ENCODE peak calls at places on chromosome 20, in eight cellular contexts. One of them, this sample, is unnamed.

GRCh38 chr20:57369601-57370000 is 18.5 kb downstream of the RAE1 start:
- DNase-seq in renal cortical epithelial cell: no peak
- DNase-seq in B cell: no peak
- DNase-seq in neural crest cell: no peak
- DNase-seq in ureter: no peak
- DNase-seq in hepatocyte: no peak
- DNase-seq in T-helper 2 cell: no peak
- DNase-seq in dorsolateral prefrontal cortex: no peak
- DNase-seq in this sample: no peak

GRCh38 chr20:42531675-42531985 is 658.1 kb downstream of the PTPRT start:
- DNase-seq in renal cortical epithelial cell: no peak
- DNase-seq in B cell: no peak
- DNase-seq in neural crest cell: no peak
- DNase-seq in ureter: no peak
- DNase-seq in hepatocyte: no peak
- DNase-seq in T-helper 2 cell: no peak
- DNase-seq in dorsolateral prefrontal cortex: no peak
- DNase-seq in this sample: no peak

GRCh38 chr20:36202891-36203338 is 33.4 kb upstream of the AAR2 start:
- DNase-seq in renal cortical epithelial cell: peak
- DNase-seq in B cell: peak
- DNase-seq in neural crest cell: peak
- DNase-seq in ureter: peak
- DNase-seq in hepatocyte: peak
- DNase-seq in T-helper 2 cell: peak
- DNase-seq in dorsolateral prefrontal cortex: peak
- DNase-seq in this sample: peak

GRCh38 chr20:52426856-52427255 is 235.3 kb upstream of the ZFP64 start:
- DNase-seq in renal cortical epithelial cell: no peak
- DNase-seq in B cell: no peak
- DNase-seq in neural crest cell: no peak
- DNase-seq in ureter: no peak
- DNase-seq in hepatocyte: no peak
- DNase-seq in T-helper 2 cell: no peak
- DNase-seq in dorsolateral prefrontal cortex: no peak
- DNase-seq in this sample: no peak

GRCh38 chr20:48772183-48772976 is 55.4 kb downstream of the PREX1 start:
- DNase-seq in renal cortical epithelial cell: no peak
- DNase-seq in B cell: no peak
- DNase-seq in neural crest cell: no peak
- DNase-seq in ureter: no peak
- DNase-seq in hepatocyte: no peak
- DNase-seq in T-helper 2 cell: no peak
- DNase-seq in dorsolateral prefrontal cortex: peak
- DNase-seq in this sample: no peak

GRCh38 chr20:60700728-60701127 is 551.3 kb upstream of the CDH4 start:
- DNase-seq in renal cortical epithelial cell: no peak
- DNase-seq in B cell: no peak
- DNase-seq in neural crest cell: no peak
- DNase-seq in ureter: no peak
- DNase-seq in hepatocyte: no peak
- DNase-seq in T-helper 2 cell: no peak
- DNase-seq in dorsolateral prefrontal cortex: no peak
- DNase-seq in this sample: no peak

GRCh38 chr20:2006452-2007381 is 12.9 kb upstream of the PDYN start:
- DNase-seq in renal cortical epithelial cell: no peak
- DNase-seq in B cell: peak
- DNase-seq in neural crest cell: peak
- DNase-seq in ureter: no peak
- DNase-seq in hepatocyte: peak
- DNase-seq in T-helper 2 cell: no peak
- DNase-seq in dorsolateral prefrontal cortex: no peak
- DNase-seq in this sample: peak

GRCh38 chr20:52379723-52380336 is 188.3 kb upstream of the ZFP64 start:
- DNase-seq in renal cortical epithelial cell: no peak
- DNase-seq in B cell: no peak
- DNase-seq in neural crest cell: peak
- DNase-seq in ureter: peak
- DNase-seq in hepatocyte: peak
- DNase-seq in T-helper 2 cell: no peak
- DNase-seq in dorsolateral prefrontal cortex: peak
- DNase-seq in this sample: no peak

GRCh38 chr20:59151820-59152219 is 11.8 kb upstream of the ZNF831 start:
- DNase-seq in renal cortical epithelial cell: no peak
- DNase-seq in B cell: no peak
- DNase-seq in neural crest cell: no peak
- DNase-seq in ureter: no peak
- DNase-seq in hepatocyte: no peak
- DNase-seq in T-helper 2 cell: no peak
- DNase-seq in dorsolateral prefrontal cortex: no peak
- DNase-seq in this sample: no peak

GRCh38 chr20:34579936-34580587 is 21.5 kb downstream of the MAP1LC3A start:
- DNase-seq in renal cortical epithelial cell: no peak
- DNase-seq in B cell: peak
- DNase-seq in neural crest cell: no peak
- DNase-seq in ureter: peak
- DNase-seq in hepatocyte: no peak
- DNase-seq in T-helper 2 cell: no peak
- DNase-seq in dorsolateral prefrontal cortex: no peak
- DNase-seq in this sample: no peak

GRCh38 chr20:62294516-62294915 is 8.3 kb upstream of the ADRM1 start:
- DNase-seq in renal cortical epithelial cell: no peak
- DNase-seq in B cell: no peak
- DNase-seq in neural crest cell: no peak
- DNase-seq in ureter: no peak
- DNase-seq in hepatocyte: no peak
- DNase-seq in T-helper 2 cell: no peak
- DNase-seq in dorsolateral prefrontal cortex: no peak
- DNase-seq in this sample: no peak

GRCh38 chr20:1203630-1204029 is 376 bp downstream of the C20orf202 start:
- DNase-seq in renal cortical epithelial cell: no peak
- DNase-seq in B cell: no peak
- DNase-seq in neural crest cell: no peak
- DNase-seq in ureter: no peak
- DNase-seq in hepatocyte: no peak
- DNase-seq in T-helper 2 cell: no peak
- DNase-seq in dorsolateral prefrontal cortex: no peak
- DNase-seq in this sample: no peak

GRCh38 chr20:64006902-64007301 is 26.0 kb downstream of the PRPF6 start:
- DNase-seq in renal cortical epithelial cell: no peak
- DNase-seq in B cell: no peak
- DNase-seq in neural crest cell: no peak
- DNase-seq in ureter: no peak
- DNase-seq in hepatocyte: no peak
- DNase-seq in T-helper 2 cell: no peak
- DNase-seq in dorsolateral prefrontal cortex: no peak
- DNase-seq in this sample: no peak

GRCh38 chr20:50948132-50948785 is 10.1 kb downstream of the DPM1 start:
- DNase-seq in renal cortical epithelial cell: no peak
- DNase-seq in B cell: no peak
- DNase-seq in neural crest cell: no peak
- DNase-seq in ureter: no peak
- DNase-seq in hepatocyte: no peak
- DNase-seq in T-helper 2 cell: no peak
- DNase-seq in dorsolateral prefrontal cortex: no peak
- DNase-seq in this sample: no peak

GRCh38 chr20:41001497-41001896 is 27.1 kb upstream of the TOP1 start:
- DNase-seq in renal cortical epithelial cell: no peak
- DNase-seq in B cell: no peak
- DNase-seq in neural crest cell: no peak
- DNase-seq in ureter: no peak
- DNase-seq in hepatocyte: no peak
- DNase-seq in T-helper 2 cell: no peak
- DNase-seq in dorsolateral prefrontal cortex: no peak
- DNase-seq in this sample: no peak

GRCh38 chr20:55103188-55103587 is 627.8 kb downstream of the DOK5 start:
- DNase-seq in renal cortical epithelial cell: no peak
- DNase-seq in B cell: no peak
- DNase-seq in neural crest cell: no peak
- DNase-seq in ureter: no peak
- DNase-seq in hepatocyte: peak
- DNase-seq in T-helper 2 cell: no peak
- DNase-seq in dorsolateral prefrontal cortex: no peak
- DNase-seq in this sample: no peak

GRCh38 chr20:1185316-1185741 is 548 bp upstream of the TMEM74B start:
- DNase-seq in renal cortical epithelial cell: no peak
- DNase-seq in B cell: no peak
- DNase-seq in neural crest cell: peak
- DNase-seq in ureter: no peak
- DNase-seq in hepatocyte: peak
- DNase-seq in T-helper 2 cell: no peak
- DNase-seq in dorsolateral prefrontal cortex: no peak
- DNase-seq in this sample: no peak

GRCh38 chr20:32240220-32240619 is 32.5 kb downstream of the POFUT1 start:
- DNase-seq in renal cortical epithelial cell: peak
- DNase-seq in B cell: no peak
- DNase-seq in neural crest cell: no peak
- DNase-seq in ureter: no peak
- DNase-seq in hepatocyte: no peak
- DNase-seq in T-helper 2 cell: no peak
- DNase-seq in dorsolateral prefrontal cortex: no peak
- DNase-seq in this sample: no peak

GRCh38 chr20:63309261-63310071 is 16.5 kb downstream of the COL20A1 start:
- DNase-seq in renal cortical epithelial cell: peak
- DNase-seq in B cell: no peak
- DNase-seq in neural crest cell: peak
- DNase-seq in ureter: no peak
- DNase-seq in hepatocyte: peak
- DNase-seq in T-helper 2 cell: no peak
- DNase-seq in dorsolateral prefrontal cortex: no peak
- DNase-seq in this sample: no peak

GRCh38 chr20:59789641-59790040 is 143.8 kb downstream of the SYCP2 start:
- DNase-seq in renal cortical epithelial cell: no peak
- DNase-seq in B cell: no peak
- DNase-seq in neural crest cell: no peak
- DNase-seq in ureter: no peak
- DNase-seq in hepatocyte: no peak
- DNase-seq in T-helper 2 cell: no peak
- DNase-seq in dorsolateral prefrontal cortex: no peak
- DNase-seq in this sample: no peak

GRCh38 chr20:25320035-25320800 is 70.4 kb downstream of the ABHD12 start:
- DNase-seq in renal cortical epithelial cell: no peak
- DNase-seq in B cell: no peak
- DNase-seq in neural crest cell: no peak
- DNase-seq in ureter: peak
- DNase-seq in hepatocyte: no peak
- DNase-seq in T-helper 2 cell: no peak
- DNase-seq in dorsolateral prefrontal cortex: peak
- DNase-seq in this sample: no peak

GRCh38 chr20:47220161-47220582 is 136.3 kb downstream of the ZMYND8 start:
- DNase-seq in renal cortical epithelial cell: no peak
- DNase-seq in B cell: peak
- DNase-seq in neural crest cell: peak
- DNase-seq in ureter: no peak
- DNase-seq in hepatocyte: no peak
- DNase-seq in T-helper 2 cell: no peak
- DNase-seq in dorsolateral prefrontal cortex: no peak
- DNase-seq in this sample: no peak

GRCh38 chr20:20363449-20364015 is 4.4 kb upstream of the INSM1 start:
- DNase-seq in renal cortical epithelial cell: no peak
- DNase-seq in B cell: no peak
- DNase-seq in neural crest cell: peak
- DNase-seq in ureter: no peak
- DNase-seq in hepatocyte: no peak
- DNase-seq in T-helper 2 cell: no peak
- DNase-seq in dorsolateral prefrontal cortex: no peak
- DNase-seq in this sample: no peak

GRCh38 chr20:10735195-10735949 is 61.6 kb upstream of the JAG1 start:
- DNase-seq in renal cortical epithelial cell: no peak
- DNase-seq in B cell: no peak
- DNase-seq in neural crest cell: no peak
- DNase-seq in ureter: no peak
- DNase-seq in hepatocyte: no peak
- DNase-seq in T-helper 2 cell: no peak
- DNase-seq in dorsolateral prefrontal cortex: no peak
- DNase-seq in this sample: no peak

GRCh38 chr20:33915726-33916331 is 77.9 kb upstream of the RALY start:
- DNase-seq in renal cortical epithelial cell: no peak
- DNase-seq in B cell: peak
- DNase-seq in neural crest cell: no peak
- DNase-seq in ureter: no peak
- DNase-seq in hepatocyte: peak
- DNase-seq in T-helper 2 cell: peak
- DNase-seq in dorsolateral prefrontal cortex: no peak
- DNase-seq in this sample: peak

GRCh38 chr20:10639762-10640556 is 33.8 kb downstream of the JAG1 start:
- DNase-seq in renal cortical epithelial cell: no peak
- DNase-seq in B cell: no peak
- DNase-seq in neural crest cell: no peak
- DNase-seq in ureter: no peak
- DNase-seq in hepatocyte: no peak
- DNase-seq in T-helper 2 cell: no peak
- DNase-seq in dorsolateral prefrontal cortex: no peak
- DNase-seq in this sample: no peak

GRCh38 chr20:47686545-47686944 is 98.7 kb downstream of the SULF2 start:
- DNase-seq in renal cortical epithelial cell: no peak
- DNase-seq in B cell: no peak
- DNase-seq in neural crest cell: no peak
- DNase-seq in ureter: no peak
- DNase-seq in hepatocyte: peak
- DNase-seq in T-helper 2 cell: no peak
- DNase-seq in dorsolateral prefrontal cortex: no peak
- DNase-seq in this sample: no peak

GRCh38 chr20:61453219-61453618 is 201.2 kb downstream of the CDH4 start:
- DNase-seq in renal cortical epithelial cell: no peak
- DNase-seq in B cell: no peak
- DNase-seq in neural crest cell: no peak
- DNase-seq in ureter: no peak
- DNase-seq in hepatocyte: no peak
- DNase-seq in T-helper 2 cell: no peak
- DNase-seq in dorsolateral prefrontal cortex: no peak
- DNase-seq in this sample: no peak

GRCh38 chr20:47535088-47535487 is 33.4 kb downstream of the NCOA3 start:
- DNase-seq in renal cortical epithelial cell: no peak
- DNase-seq in B cell: no peak
- DNase-seq in neural crest cell: no peak
- DNase-seq in ureter: no peak
- DNase-seq in hepatocyte: no peak
- DNase-seq in T-helper 2 cell: no peak
- DNase-seq in dorsolateral prefrontal cortex: no peak
- DNase-seq in this sample: no peak

GRCh38 chr20:47758517-47759450 is 26.5 kb downstream of the SULF2 start:
- DNase-seq in renal cortical epithelial cell: no peak
- DNase-seq in B cell: no peak
- DNase-seq in neural crest cell: no peak
- DNase-seq in ureter: no peak
- DNase-seq in hepatocyte: no peak
- DNase-seq in T-helper 2 cell: no peak
- DNase-seq in dorsolateral prefrontal cortex: no peak
- DNase-seq in this sample: no peak

GRCh38 chr20:3613821-3614440 is 49.3 kb downstream of the GFRA4 start:
- DNase-seq in renal cortical epithelial cell: no peak
- DNase-seq in B cell: no peak
- DNase-seq in neural crest cell: no peak
- DNase-seq in ureter: no peak
- DNase-seq in hepatocyte: no peak
- DNase-seq in T-helper 2 cell: no peak
- DNase-seq in dorsolateral prefrontal cortex: no peak
- DNase-seq in this sample: no peak

GRCh38 chr20:19947611-19948264 is 69.4 kb upstream of the NAA20 start:
- DNase-seq in renal cortical epithelial cell: peak
- DNase-seq in B cell: no peak
- DNase-seq in neural crest cell: no peak
- DNase-seq in ureter: no peak
- DNase-seq in hepatocyte: peak
- DNase-seq in T-helper 2 cell: no peak
- DNase-seq in dorsolateral prefrontal cortex: no peak
- DNase-seq in this sample: no peak

GRCh38 chr20:38875170-38875993 is 50.8 kb upstream of the FAM83D start:
- DNase-seq in renal cortical epithelial cell: no peak
- DNase-seq in B cell: peak
- DNase-seq in neural crest cell: no peak
- DNase-seq in ureter: no peak
- DNase-seq in hepatocyte: no peak
- DNase-seq in T-helper 2 cell: no peak
- DNase-seq in dorsolateral prefrontal cortex: no peak
- DNase-seq in this sample: peak

This sample was measured in GM19239.